ENCODE peak calls at places on chromosomes 6 and 20, in eight cellular contexts. X is cardiac fibroblast, C is AG10803, M is activated B cell treated with CpG ODN at 0.5 μM for 24 hours, T is brain microvascular endothelial cell, Y is HFFc6, N is lung, A is nephron progenitor cell. I is an unnamed sample.

GRCh38 chr6:44072959-44073611 is 54.2 kb downstream of the MRPL14 start:
- DNase-seq in Y (no peak), A (peak; percentile 89), M (peak; percentile 49), X (peak; percentile 79), T (peak; percentile 67), N (peak; percentile 71), C (peak; percentile 84), I (peak; percentile 94)

GRCh38 chr6:75116946-75117345 is 88.9 kb downstream of the COL12A1 start:
- DNase-seq in N (no peak), T (peak; percentile 42), A (no peak), Y (no peak), X (peak; percentile 55), M (no peak), C (no peak), I (no peak)

GRCh38 chr6:35287671-35288396 is 9.8 kb upstream of the DEF6 start:
- DNase-seq in A (no peak), C (peak; percentile 41), X (no peak), T (no peak), Y (peak; percentile 6), N (no peak), M (no peak), I (peak; percentile 39)

GRCh38 chr20:31757254-31757653 is 18.2 kb downstream of the TPX2 start:
- DNase-seq in N (no peak), X (no peak), A (no peak), T (no peak), M (no peak), C (no peak), Y (no peak), I (no peak)

GRCh38 chr20:19583532-19584175 is 174.4 kb upstream of the RIN2 start:
- DNase-seq in C (peak; percentile 59), A (peak; percentile 91), Y (peak; percentile 7), X (peak; percentile 74), M (no peak), N (peak; percentile 83), T (peak; percentile 40), I (peak; percentile 26)

GRCh38 chr6:17086469-17086868 is 15.4 kb upstream of the STMND1 start:
- DNase-seq in C (peak; percentile 78), T (peak; percentile 80), Y (peak; percentile 85), A (peak; percentile 46), X (peak; percentile 83), M (no peak), N (peak; percentile 53), I (peak; percentile 61)

GRCh38 chr6:72621243-72622093 is at the start of gene KCNQ5:
- DNase-seq in C (peak; percentile 27), X (peak; percentile 18), A (peak; percentile 35), N (peak; percentile 28), T (no peak), Y (peak; percentile 11), M (peak; percentile 34), I (no peak)

GRCh38 chr20:12570371-12570770 is 438.4 kb upstream of the SPTLC3 start:
- DNase-seq in C (no peak), X (no peak), Y (no peak), A (peak; percentile 34), T (peak; percentile 10), N (no peak), M (no peak), I (no peak)

GRCh38 chr20:39152126-39152525 is 190.0 kb downstream of the DHX35 start:
- DNase-seq in M (no peak), Y (no peak), T (no peak), C (no peak), A (no peak), N (no peak), X (no peak), I (no peak)

GRCh38 chr6:32945106-32945761 is 4.4 kb upstream of the HLA-DMB start:
- DNase-seq in X (no peak), T (no peak), A (no peak), Y (no peak), M (no peak), C (no peak), N (no peak), I (peak; percentile 52)

GRCh38 chr20:63558804-63559484 is 5.0 kb downstream of the FNDC11 start:
- DNase-seq in A (no peak), M (no peak), N (no peak), X (no peak), T (no peak), C (no peak), Y (no peak), I (no peak)

GRCh38 chr6:32700391-32701040 is 34.1 kb upstream of the HLA-DQB1 start:
- DNase-seq in X (peak; percentile 74), N (peak; percentile 32), T (peak; percentile 11), M (no peak), Y (peak; percentile 44), C (peak; percentile 63), A (peak; percentile 55), I (peak; percentile 68)

GRCh38 chr6:103215835-103216234 is 1643.9 kb downstream of the HACE1 start:
- DNase-seq in Y (no peak), C (no peak), X (peak; percentile 7), N (no peak), T (peak; percentile 45), A (no peak), M (no peak), I (no peak)

GRCh38 chr6:7088076-7088742 is 19.6 kb upstream of the RREB1 start:
- DNase-seq in M (no peak), Y (no peak), A (no peak), T (no peak), C (no peak), X (no peak), N (no peak), I (no peak)

GRCh38 chr6:2355155-2355554 is 109.8 kb upstream of the GMDS start:
- DNase-seq in N (no peak), T (no peak), Y (no peak), C (peak; percentile 10), A (no peak), M (no peak), X (no peak), I (no peak)

GRCh38 chr20:44087051-44087856 is 99.7 kb downstream of the JPH2 start:
- DNase-seq in M (no peak), T (no peak), X (no peak), A (no peak), Y (no peak), C (no peak), N (no peak), I (no peak)

GRCh38 chr6:162109466-162110040 is 618.0 kb downstream of the PRKN start:
- DNase-seq in M (no peak), C (no peak), Y (no peak), T (no peak), N (no peak), X (peak; percentile 41), A (no peak), I (peak; percentile 78)

GRCh38 chr6:166437661-166438060 is 54.9 kb upstream of the MPC1 start:
- DNase-seq in T (no peak), C (no peak), N (no peak), Y (no peak), A (no peak), M (no peak), X (no peak), I (no peak)

GRCh38 chr6:166436195-166437139 is 53.7 kb upstream of the MPC1 start:
- DNase-seq in C (no peak), X (no peak), M (no peak), A (no peak), Y (no peak), N (no peak), T (no peak), I (no peak)

GRCh38 chr6:166434336-166434735 is 51.6 kb upstream of the MPC1 start:
- DNase-seq in X (no peak), M (no peak), C (no peak), N (no peak), T (no peak), Y (no peak), A (no peak), I (no peak)

GRCh38 chr6:166433096-166433495 is 50.4 kb upstream of the MPC1 start:
- DNase-seq in A (no peak), X (no peak), N (no peak), T (no peak), M (no peak), Y (no peak), C (no peak), I (no peak)

GRCh38 chr6:166435574-166435973 is 52.8 kb upstream of the MPC1 start:
- DNase-seq in A (no peak), M (no peak), C (peak; percentile 3), Y (no peak), X (no peak), N (no peak), T (no peak), I (peak; percentile 1)
- TF ChIP-seq CTCF in A (no peak), M (no peak), C (no peak), Y (no peak), X (no peak), N (no peak), T (peak; percentile 40), I (peak; percentile 9)

DNA sequence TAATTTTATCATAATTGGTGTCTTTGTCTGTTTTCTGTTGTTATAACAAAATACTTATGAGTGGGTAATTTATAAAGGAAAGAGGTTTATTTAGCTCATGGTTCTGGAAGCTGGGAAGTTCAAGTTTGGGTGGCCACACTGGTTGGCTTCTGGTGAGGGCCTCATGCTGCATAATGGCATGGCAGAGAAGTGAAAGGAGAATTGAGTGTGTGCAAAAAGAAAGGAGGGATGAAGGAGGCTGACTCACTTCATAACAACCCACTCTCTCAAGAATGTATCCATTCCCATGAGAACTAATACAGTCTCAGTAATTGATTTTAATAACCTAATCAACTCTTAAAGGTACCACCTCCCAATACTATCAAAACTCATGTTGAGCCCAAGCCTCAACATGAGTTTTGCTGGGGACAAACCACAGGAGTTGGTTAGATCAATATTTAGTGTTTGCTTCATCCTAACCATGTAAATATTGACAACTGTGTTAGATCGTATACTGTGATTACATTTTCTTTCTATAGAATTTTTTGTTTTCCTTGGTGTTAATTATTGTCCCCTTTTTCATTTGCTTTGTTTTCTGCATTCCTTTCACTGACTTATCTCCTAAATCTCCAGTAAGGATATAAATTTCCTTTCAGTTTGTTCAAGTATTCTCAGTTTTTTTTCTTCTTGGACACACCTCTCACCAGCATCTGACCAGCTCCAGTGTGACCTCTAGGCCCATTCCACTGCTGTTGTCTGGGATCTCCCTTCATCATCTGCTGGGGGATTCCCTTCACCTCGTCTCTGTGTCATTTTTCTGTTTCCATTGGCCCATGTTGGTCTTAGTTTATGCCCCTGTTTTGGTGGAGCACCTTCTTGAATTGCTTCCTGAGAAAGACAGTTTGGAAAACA is 54.8 kb upstream of the SCGN start:
- DNase-seq in C (no peak), Y (no peak), A (no peak), M (no peak), X (peak; percentile 3), N (no peak), T (no peak), I (no peak)
- TF ChIP-seq CTCF in C (no peak), Y (no peak), A (no peak), M (no peak), X (no peak), N (no peak), T (no peak), I (no peak)

GRCh38 chr20:22509090-22509938 is 75.1 kb downstream of the FOXA2 start:
- DNase-seq in C (no peak), X (no peak), T (no peak), M (no peak), Y (no peak), A (no peak), N (no peak), I (no peak)
- TF ChIP-seq CTCF in C (no peak), X (no peak), T (no peak), M (no peak), Y (no peak), A (no peak), N (no peak), I (no peak)

DNA sequence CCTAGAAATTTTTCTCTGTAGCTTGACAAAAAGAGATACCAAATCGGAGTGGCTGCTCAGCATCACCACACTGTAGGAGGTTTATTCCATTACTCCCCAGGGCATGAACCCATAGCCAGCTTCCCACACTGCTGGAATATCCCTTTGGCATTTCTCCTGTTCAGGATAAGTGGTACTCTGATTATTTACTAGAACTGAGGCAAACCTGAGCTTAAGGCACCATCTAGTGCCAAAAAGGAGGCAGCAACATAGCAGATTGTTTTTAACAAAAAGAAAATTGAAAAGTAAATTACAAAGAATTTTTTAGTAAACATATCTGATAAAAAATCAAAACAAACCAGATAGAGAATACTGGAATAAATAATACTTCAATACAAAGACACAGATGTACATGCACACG is 181.7 kb downstream of the WDR27 start:
- DNase-seq in T (peak; percentile 27), Y (peak; percentile 50), M (no peak), X (peak; percentile 65), C (peak; percentile 72), A (no peak), N (no peak), I (peak; percentile 78)
- TF ChIP-seq CTCF in T (peak; percentile 55), Y (peak; percentile 78), M (no peak), X (peak; percentile 56), C (peak; percentile 78), A (no peak), N (no peak), I (peak; percentile 61)